ENCODE peak calls at places on chromosomes 11 and 22, in eight cellular contexts. One of them, this sample, is unnamed.

GRCh38 chr11:73343076-73343833 is 32.9 kb upstream of the RELT start:
- DNase-seq in H9: peak; percentile 51
- DNase-seq in astrocyte: no peak
- DNase-seq in PC-9: no peak
- DNase-seq in MM.1S: no peak
- DNase-seq in mammary epithelial cell: no peak
- DNase-seq in trophoblast cell: no peak
- DNase-seq in SK-N-SH: peak; percentile 68
- DNase-seq in this sample: no peak

GRCh38 chr22:32354360-32355351 is 3.0 kb upstream of the RFPL3 start:
- DNase-seq in H9: no peak
- DNase-seq in astrocyte: peak; percentile 13
- DNase-seq in PC-9: no peak
- DNase-seq in MM.1S: no peak
- DNase-seq in mammary epithelial cell: peak; percentile 21
- DNase-seq in trophoblast cell: no peak
- DNase-seq in SK-N-SH: no peak
- DNase-seq in this sample: peak; percentile 90

GRCh38 chr11:47393163-47394049 is 15.0 kb upstream of the SLC39A13 start:
- DNase-seq in H9: peak; percentile 25
- DNase-seq in astrocyte: peak; percentile 57
- DNase-seq in PC-9: no peak
- DNase-seq in MM.1S: peak; percentile 52
- DNase-seq in mammary epithelial cell: no peak
- DNase-seq in trophoblast cell: no peak
- DNase-seq in SK-N-SH: no peak
- DNase-seq in this sample: peak; percentile 51

GRCh38 chr11:10639350-10639749 is 54.2 kb downstream of the IRAG1 start:
- DNase-seq in H9: no peak
- DNase-seq in astrocyte: no peak
- DNase-seq in PC-9: no peak
- DNase-seq in MM.1S: no peak
- DNase-seq in mammary epithelial cell: no peak
- DNase-seq in trophoblast cell: no peak
- DNase-seq in SK-N-SH: no peak
- DNase-seq in this sample: no peak

GRCh38 chr11:66107600-66108151 is 37.6 kb downstream of the PACS1 start:
- DNase-seq in H9: no peak
- DNase-seq in astrocyte: no peak
- DNase-seq in PC-9: no peak
- DNase-seq in MM.1S: no peak
- DNase-seq in mammary epithelial cell: no peak
- DNase-seq in trophoblast cell: peak; percentile 23
- DNase-seq in SK-N-SH: no peak
- DNase-seq in this sample: no peak

GRCh38 chr22:38518620-38519019 is 12.5 kb upstream of the DDX17 start:
- DNase-seq in H9: no peak
- DNase-seq in astrocyte: no peak
- DNase-seq in PC-9: no peak
- DNase-seq in MM.1S: no peak
- DNase-seq in mammary epithelial cell: no peak
- DNase-seq in trophoblast cell: no peak
- DNase-seq in SK-N-SH: no peak
- DNase-seq in this sample: no peak

GRCh38 chr22:46262449-46263207 is 515 bp downstream of the PKDREJ start:
- DNase-seq in H9: peak; percentile 86
- DNase-seq in astrocyte: peak; percentile 24
- DNase-seq in PC-9: no peak
- DNase-seq in MM.1S: no peak
- DNase-seq in mammary epithelial cell: no peak
- DNase-seq in trophoblast cell: peak; percentile 33
- DNase-seq in SK-N-SH: no peak
- DNase-seq in this sample: peak; percentile 53

GRCh38 chr11:77136784-77137420 is 8.9 kb downstream of the MYO7A start:
- DNase-seq in H9: no peak
- DNase-seq in astrocyte: no peak
- DNase-seq in PC-9: no peak
- DNase-seq in MM.1S: no peak
- DNase-seq in mammary epithelial cell: no peak
- DNase-seq in trophoblast cell: no peak
- DNase-seq in SK-N-SH: no peak
- DNase-seq in this sample: no peak

GRCh38 chr11:92717240-92717639 is 252.2 kb upstream of the MTNR1B start:
- DNase-seq in H9: no peak
- DNase-seq in astrocyte: no peak
- DNase-seq in PC-9: no peak
- DNase-seq in MM.1S: no peak
- DNase-seq in mammary epithelial cell: peak; percentile 34
- DNase-seq in trophoblast cell: no peak
- DNase-seq in SK-N-SH: no peak
- DNase-seq in this sample: no peak

GRCh38 chr22:36902143-36902911 is 11.1 kb upstream of the CSF2RB start:
- DNase-seq in H9: no peak
- DNase-seq in astrocyte: no peak
- DNase-seq in PC-9: no peak
- DNase-seq in MM.1S: no peak
- DNase-seq in mammary epithelial cell: no peak
- DNase-seq in trophoblast cell: no peak
- DNase-seq in SK-N-SH: no peak
- DNase-seq in this sample: peak; percentile 53

GRCh38 chr11:13880719-13881118 is 81.8 kb upstream of the SPON1 start:
- DNase-seq in H9: no peak
- DNase-seq in astrocyte: no peak
- DNase-seq in PC-9: no peak
- DNase-seq in MM.1S: no peak
- DNase-seq in mammary epithelial cell: peak; percentile 28
- DNase-seq in trophoblast cell: no peak
- DNase-seq in SK-N-SH: no peak
- DNase-seq in this sample: no peak

GRCh38 chr11:44893250-44894216 is 57.1 kb downstream of the TP53I11 start:
- DNase-seq in H9: no peak
- DNase-seq in astrocyte: no peak
- DNase-seq in PC-9: no peak
- DNase-seq in MM.1S: no peak
- DNase-seq in mammary epithelial cell: no peak
- DNase-seq in trophoblast cell: no peak
- DNase-seq in SK-N-SH: peak; percentile 84
- DNase-seq in this sample: no peak

GRCh38 chr22:23388492-23389009 is 191.5 kb downstream of the IGLL1 start:
- DNase-seq in H9: no peak
- DNase-seq in astrocyte: no peak
- DNase-seq in PC-9: no peak
- DNase-seq in MM.1S: no peak
- DNase-seq in mammary epithelial cell: no peak
- DNase-seq in trophoblast cell: no peak
- DNase-seq in SK-N-SH: no peak
- DNase-seq in this sample: no peak

GRCh38 chr11:12285106-12285505 is 92.3 kb upstream of the PARVA start:
- DNase-seq in H9: no peak
- DNase-seq in astrocyte: peak; percentile 99
- DNase-seq in PC-9: peak; percentile 32
- DNase-seq in MM.1S: no peak
- DNase-seq in mammary epithelial cell: peak; percentile 65
- DNase-seq in trophoblast cell: peak; percentile 19
- DNase-seq in SK-N-SH: no peak
- DNase-seq in this sample: peak; percentile 19

GRCh38 chr11:61023086-61024035 is 51.9 kb downstream of the CD6 start:
- DNase-seq in H9: no peak
- DNase-seq in astrocyte: no peak
- DNase-seq in PC-9: no peak
- DNase-seq in MM.1S: no peak
- DNase-seq in mammary epithelial cell: no peak
- DNase-seq in trophoblast cell: no peak
- DNase-seq in SK-N-SH: no peak
- DNase-seq in this sample: no peak

GRCh38 chr11:104999716-105000115 is 23.3 kb downstream of the CASP5 start:
- DNase-seq in H9: no peak
- DNase-seq in astrocyte: no peak
- DNase-seq in PC-9: no peak
- DNase-seq in MM.1S: no peak
- DNase-seq in mammary epithelial cell: no peak
- DNase-seq in trophoblast cell: no peak
- DNase-seq in SK-N-SH: no peak
- DNase-seq in this sample: no peak

GRCh38 chr11:35507688-35508087 is 17.7 kb downstream of the PAMR1 start:
- DNase-seq in H9: no peak
- DNase-seq in astrocyte: no peak
- DNase-seq in PC-9: no peak
- DNase-seq in MM.1S: no peak
- DNase-seq in mammary epithelial cell: peak; percentile 53
- DNase-seq in trophoblast cell: no peak
- DNase-seq in SK-N-SH: no peak
- DNase-seq in this sample: no peak

GRCh38 chr11:72856551-72857342 is 42.5 kb downstream of the ATG16L2 start:
- DNase-seq in H9: no peak
- DNase-seq in astrocyte: no peak
- DNase-seq in PC-9: no peak
- DNase-seq in MM.1S: no peak
- DNase-seq in mammary epithelial cell: no peak
- DNase-seq in trophoblast cell: no peak
- DNase-seq in SK-N-SH: no peak
- DNase-seq in this sample: peak; percentile 93

GRCh38 chr11:80638296-80638695 is 1197.5 kb upstream of the TENM4 start:
- DNase-seq in H9: no peak
- DNase-seq in astrocyte: no peak
- DNase-seq in PC-9: peak; percentile 58
- DNase-seq in MM.1S: peak; percentile 24
- DNase-seq in mammary epithelial cell: peak; percentile 89
- DNase-seq in trophoblast cell: peak; percentile 42
- DNase-seq in SK-N-SH: no peak
- DNase-seq in this sample: no peak

GRCh38 chr11:132253469-132254264 is 883.3 kb downstream of the NTM start:
- DNase-seq in H9: no peak
- DNase-seq in astrocyte: no peak
- DNase-seq in PC-9: no peak
- DNase-seq in MM.1S: no peak
- DNase-seq in mammary epithelial cell: no peak
- DNase-seq in trophoblast cell: no peak
- DNase-seq in SK-N-SH: no peak
- DNase-seq in this sample: no peak

GRCh38 chr11:2655834-2656622 is 43.8 kb downstream of the KCNQ1OT1 start:
- DNase-seq in H9: no peak
- DNase-seq in astrocyte: peak; percentile 81
- DNase-seq in PC-9: no peak
- DNase-seq in MM.1S: no peak
- DNase-seq in mammary epithelial cell: peak; percentile 50
- DNase-seq in trophoblast cell: no peak
- DNase-seq in SK-N-SH: no peak
- DNase-seq in this sample: no peak

GRCh38 chr11:2657697-2658284 is 42.0 kb downstream of the KCNQ1OT1 start:
- DNase-seq in H9: no peak
- DNase-seq in astrocyte: no peak
- DNase-seq in PC-9: no peak
- DNase-seq in MM.1S: no peak
- DNase-seq in mammary epithelial cell: no peak
- DNase-seq in trophoblast cell: no peak
- DNase-seq in SK-N-SH: no peak
- DNase-seq in this sample: no peak

GRCh38 chr11:2653930-2654739 is 45.7 kb downstream of the KCNQ1OT1 start:
- DNase-seq in H9: no peak
- DNase-seq in astrocyte: no peak
- DNase-seq in PC-9: no peak
- DNase-seq in MM.1S: no peak
- DNase-seq in mammary epithelial cell: no peak
- DNase-seq in trophoblast cell: no peak
- DNase-seq in SK-N-SH: peak; percentile 22
- DNase-seq in this sample: no peak

GRCh38 chr11:2655320-2655719 is 44.5 kb downstream of the KCNQ1OT1 start:
- DNase-seq in H9: no peak
- DNase-seq in astrocyte: no peak
- DNase-seq in PC-9: no peak
- DNase-seq in MM.1S: no peak
- DNase-seq in mammary epithelial cell: no peak
- DNase-seq in trophoblast cell: no peak
- DNase-seq in SK-N-SH: no peak
- DNase-seq in this sample: no peak

DNA sequence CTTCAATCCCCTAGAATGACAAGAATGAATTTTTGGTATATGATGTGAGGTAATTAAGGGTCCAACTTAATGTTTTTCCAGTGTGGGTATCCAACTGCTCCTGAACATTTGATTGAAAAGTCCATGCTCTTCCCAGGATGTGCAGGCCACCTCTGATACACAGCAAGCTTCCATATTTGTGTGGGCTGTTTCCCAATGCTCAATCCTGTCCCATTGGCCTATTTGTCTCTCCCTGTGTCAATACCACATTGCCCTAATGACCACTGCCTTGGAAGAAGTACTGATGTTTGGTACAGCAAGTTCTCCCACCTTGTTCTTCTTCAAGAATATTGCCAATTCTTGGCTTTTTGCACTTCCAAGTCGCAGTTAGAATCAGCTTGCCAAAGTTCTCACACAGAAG is 42.9 kb downstream of the KCNQ1OT1 start:
- DNase-seq in H9: no peak
- DNase-seq in astrocyte: no peak
- DNase-seq in PC-9: no peak
- DNase-seq in MM.1S: no peak
- DNase-seq in mammary epithelial cell: no peak
- DNase-seq in trophoblast cell: no peak
- DNase-seq in SK-N-SH: no peak
- DNase-seq in this sample: no peak
- H3K9me3 ChIP-seq in H9: peaks cover 68% of the 10 kb centered on the region
- H3K9me3 ChIP-seq in astrocyte: peaks cover 40% of the 10 kb centered on the region
- H3K9me3 ChIP-seq in PC-9: peaks cover 37% of the 10 kb centered on the region
- H3K9me3 ChIP-seq in MM.1S: no peaks in the 10 kb centered on the region
- H3K9me3 ChIP-seq in mammary epithelial cell: peaks cover 28% of the 10 kb centered on the region
- H3K9me3 ChIP-seq in trophoblast cell: peaks cover 36% of the 10 kb centered on the region
- H3K9me3 ChIP-seq in SK-N-SH: peaks cover 7% of the 10 kb centered on the region
- H3K9me3 ChIP-seq in this sample: peaks cover 3% of the 10 kb centered on the region

GRCh38 chr11:8167796-8168195 is 1.0 kb downstream of the RIC3 start:
- DNase-seq in H9: no peak
- DNase-seq in astrocyte: no peak
- DNase-seq in PC-9: no peak
- DNase-seq in MM.1S: no peak
- DNase-seq in mammary epithelial cell: peak; percentile 8
- DNase-seq in trophoblast cell: no peak
- DNase-seq in SK-N-SH: no peak
- DNase-seq in this sample: no peak

GRCh38 chr11:8168485-8169257 is at the start of gene RIC3:
- DNase-seq in H9: peak; percentile 71
- DNase-seq in astrocyte: no peak
- DNase-seq in PC-9: no peak
- DNase-seq in MM.1S: no peak
- DNase-seq in mammary epithelial cell: peak; percentile 44
- DNase-seq in trophoblast cell: no peak
- DNase-seq in SK-N-SH: peak; percentile 74
- DNase-seq in this sample: no peak
- H2AFZ ChIP-seq in H9: no peak within 1 kb of the TSS
- H2AFZ ChIP-seq in astrocyte: peak within 1 kb of the TSS; percentile 69
- H2AFZ ChIP-seq in PC-9: no peak within 1 kb of the TSS
- H2AFZ ChIP-seq in MM.1S: peak within 1 kb of the TSS; percentile 69
- H2AFZ ChIP-seq in mammary epithelial cell: peak within 1 kb of the TSS; percentile 78
- H2AFZ ChIP-seq in trophoblast cell: no peak within 1 kb of the TSS
- H2AFZ ChIP-seq in SK-N-SH: peak within 1 kb of the TSS; percentile 29
- H2AFZ ChIP-seq in this sample: peak within 1 kb of the TSS; percentile 14

GRCh38 chr22:48700180-48700565 is 1127.5 kb downstream of the BRD1 start:
- DNase-seq in H9: no peak
- DNase-seq in astrocyte: no peak
- DNase-seq in PC-9: no peak
- DNase-seq in MM.1S: no peak
- DNase-seq in mammary epithelial cell: no peak
- DNase-seq in trophoblast cell: no peak
- DNase-seq in SK-N-SH: no peak
- DNase-seq in this sample: no peak
- H3K4me2 ChIP-seq in H9: no peak overlapping the region
- H3K4me2 ChIP-seq in astrocyte: no peak overlapping the region
- H3K4me2 ChIP-seq in PC-9: no peak overlapping the region
- H3K4me2 ChIP-seq in MM.1S: no peak overlapping the region
- H3K4me2 ChIP-seq in mammary epithelial cell: no peak overlapping the region
- H3K4me2 ChIP-seq in trophoblast cell: no peak overlapping the region
- H3K4me2 ChIP-seq in SK-N-SH: no peak overlapping the region
- H3K4me2 ChIP-seq in this sample: no peak overlapping the region

GRCh38 chr11:54979375-54979774 is 272.7 kb downstream of the OR4A5 start:
- DNase-seq in H9: no peak
- DNase-seq in astrocyte: no peak
- DNase-seq in PC-9: no peak
- DNase-seq in MM.1S: no peak
- DNase-seq in mammary epithelial cell: no peak
- DNase-seq in trophoblast cell: no peak
- DNase-seq in SK-N-SH: no peak
- DNase-seq in this sample: no peak
- H3K9me3 ChIP-seq in H9: peaks cover 97% of the 10 kb centered on the region
- H3K9me3 ChIP-seq in astrocyte: peaks cover 4% of the 10 kb centered on the region
- H3K9me3 ChIP-seq in PC-9: no peaks in the 10 kb centered on the region
- H3K9me3 ChIP-seq in MM.1S: no peaks in the 10 kb centered on the region
- H3K9me3 ChIP-seq in mammary epithelial cell: peaks cover 12% of the 10 kb centered on the region
- H3K9me3 ChIP-seq in trophoblast cell: no peaks in the 10 kb centered on the region
- H3K9me3 ChIP-seq in SK-N-SH: peaks cover 6% of the 10 kb centered on the region
- H3K9me3 ChIP-seq in this sample: peaks cover 4% of the 10 kb centered on the region

This sample was measured in endothelial cell of umbilical vein.